ENCODE peak calls at places on chromosomes 16 and 17, in seven cellular contexts. Q is HCEC 1CT; U is NCI-H2081; S is non-pigmented ciliary epithelial cell; R is effector CD8-positive, alpha-beta T cell; B is WERI-Rb-1; Y is KG1. P is an unnamed sample.

GRCh38 chr17:38454528-38454927 is 26.3 kb downstream of the ARHGAP23 start:
- DNase-seq in B (no peak), Y (no peak), U (no peak), R (no peak), S (no peak), Q (peak; percentile 72), P (no peak)

GRCh38 chr16:87703071-87703470 is 62.7 kb downstream of the KLHDC4 start:
- DNase-seq in S (no peak), B (no peak), Y (no peak), Q (no peak), U (no peak), R (no peak), P (no peak)

GRCh38 chr16:9297437-9298113 is 206.1 kb downstream of the HAPSTR1 start:
- DNase-seq in U (no peak), B (peak; percentile 53), R (no peak), Q (no peak), Y (no peak), S (no peak), P (no peak)

GRCh38 chr16:46690281-46691178 is 1.1 kb downstream of the ORC6 start:
- DNase-seq in Q (no peak), Y (no peak), R (no peak), S (no peak), B (no peak), U (no peak), P (no peak)

GRCh38 chr17:2337811-2338657 is 733 bp downstream of the SGSM2 start:
- DNase-seq in S (no peak), U (no peak), B (peak; percentile 63), Y (no peak), R (peak; percentile 42), Q (peak; percentile 41), P (no peak)

GRCh38 chr17:48954300-48954755 is 9.7 kb upstream of the SNF8 start:
- DNase-seq in Q (peak; percentile 55), Y (no peak), B (peak; percentile 94), S (no peak), U (no peak), R (no peak), P (no peak)

GRCh38 chr17:14515015-14515414 is 214.1 kb downstream of the HS3ST3B1 start:
- DNase-seq in Q (no peak), B (no peak), S (no peak), Y (no peak), U (no peak), R (no peak), P (no peak)

GRCh38 chr17:787641-788221 is 5.6 kb downstream of the MRM3 start:
- DNase-seq in Q (no peak), R (no peak), S (no peak), Y (no peak), B (no peak), U (no peak), P (no peak)

GRCh38 chr17:1413281-1413791 is 13.3 kb upstream of the YWHAE start:
- DNase-seq in Y (no peak), Q (peak; percentile 71), R (no peak), S (peak; percentile 45), B (peak; percentile 32), U (no peak), P (no peak)

GRCh38 chr17:82638183-82638773 is 10.0 kb downstream of the WDR45B start:
- DNase-seq in B (no peak), R (no peak), Y (no peak), S (no peak), Q (no peak), U (no peak), P (no peak)

GRCh38 chr16:17921357-17921978 is 415.1 kb downstream of the NPIPA8 start:
- DNase-seq in Q (no peak), S (no peak), B (peak; percentile 80), Y (peak; percentile 23), U (no peak), R (peak; percentile 7), P (no peak)

GRCh38 chr17:35890774-35891155 is 10.6 kb upstream of the CCL5 start:
- DNase-seq in Y (no peak), U (no peak), Q (no peak), S (no peak), R (no peak), B (no peak), P (no peak)

GRCh38 chr17:13601776-13602551 is at the start of gene HS3ST3A1:
- DNase-seq in Y (no peak), U (no peak), S (no peak), Q (peak; percentile 91), R (no peak), B (peak; percentile 71), P (no peak)

GRCh38 chr17:35969558-35970442 is 11.5 kb downstream of the CCL16 start:
- DNase-seq in Q (peak; percentile 44), B (peak; percentile 84), U (peak; percentile 80), S (peak; percentile 52), Y (peak; percentile 40), R (peak; percentile 62), P (peak; percentile 16)

GRCh38 chr16:21608647-21609328 is 9.4 kb downstream of the METTL9 start:
- DNase-seq in Q (peak; percentile 13), U (no peak), B (no peak), R (no peak), Y (peak; percentile 49), S (no peak), P (no peak)

GRCh38 chr17:48392836-48393235 is 37.2 kb downstream of the SKAP1 start:
- DNase-seq in Y (no peak), Q (peak; percentile 60), S (no peak), R (no peak), U (no peak), B (no peak), P (no peak)

GRCh38 chr17:10120113-10120485 is 78.3 kb downstream of the GAS7 start:
- DNase-seq in Y (no peak), Q (no peak), R (no peak), U (no peak), B (no peak), S (no peak), P (no peak)

GRCh38 chr16:88639231-88640038 is 1.1 kb downstream of the IL17C start:
- DNase-seq in U (no peak), B (no peak), R (no peak), Y (no peak), Q (no peak), S (no peak), P (no peak)

GRCh38 chr17:37818689-37819088 is 73.8 kb upstream of the HNF1B start:
- DNase-seq in Y (no peak), R (no peak), Q (no peak), U (peak; percentile 14), S (no peak), B (no peak), P (no peak)

GRCh38 chr17:61403846-61404701 is 4.4 kb downstream of the TBX2 start:
- DNase-seq in R (no peak), Q (no peak), Y (no peak), S (no peak), U (no peak), B (no peak), P (no peak)

P was measured in NCI-H1436 treated with DMSO at 0.1 percent for 48 hours.